ENCODE peak calls at places on chromosomes 4 and X, in six cellular contexts. One of them, this sample, is unnamed. For H3K27me3, the result is how much of the 10 kb centered on the place peaks cover.

GRCh38 chr4:25284466-25284865 is 28.1 kb upstream of the ZCCHC4 start:
- DNase-seq in left ventricle myocardium inferior: no peak
- DNase-seq in thoracic aorta: no peak
- DNase-seq in IMR-90: no peak
- DNase-seq in bronchial epithelial cell: no peak
- DNase-seq in tibial nerve: no peak
- DNase-seq in this sample: no peak

GRCh38 chr4:152697284-152698011 is 17.7 kb upstream of the TMEM154 start:
- DNase-seq in bronchial epithelial cell: peak
- DNase-seq in left ventricle myocardium inferior: no peak
- DNase-seq in thoracic aorta: no peak
- DNase-seq in IMR-90: no peak
- DNase-seq in tibial nerve: no peak
- DNase-seq in this sample: no peak

GRCh38 chr4:3873446-3874415 is 107.5 kb downstream of the ADRA2C start:
- DNase-seq in thoracic aorta: no peak
- DNase-seq in tibial nerve: no peak
- DNase-seq in left ventricle myocardium inferior: peak
- DNase-seq in bronchial epithelial cell: no peak
- DNase-seq in IMR-90: no peak
- DNase-seq in this sample: no peak

GRCh38 chr4:77819409-77819835 is 254 bp upstream of the CNOT6L start:
- DNase-seq in tibial nerve: peak
- DNase-seq in bronchial epithelial cell: no peak
- DNase-seq in left ventricle myocardium inferior: no peak
- DNase-seq in thoracic aorta: no peak
- DNase-seq in IMR-90: no peak
- DNase-seq in this sample: no peak

GRCh38 chr4:60718874-60719273 is 481.3 kb upstream of the ADGRL3 start:
- DNase-seq in thoracic aorta: no peak
- DNase-seq in bronchial epithelial cell: no peak
- DNase-seq in IMR-90: no peak
- DNase-seq in tibial nerve: no peak
- DNase-seq in left ventricle myocardium inferior: no peak
- DNase-seq in this sample: no peak

GRCh38 chr4:17613761-17614415 is 553 bp upstream of the MED28 start:
- DNase-seq in tibial nerve: no peak
- DNase-seq in IMR-90: peak
- DNase-seq in thoracic aorta: no peak
- DNase-seq in bronchial epithelial cell: peak
- DNase-seq in left ventricle myocardium inferior: no peak
- DNase-seq in this sample: peak

GRCh38 chr4:92387459-92388069 is 83.8 kb downstream of the GRID2 start:
- DNase-seq in IMR-90: peak
- DNase-seq in bronchial epithelial cell: peak
- DNase-seq in left ventricle myocardium inferior: no peak
- DNase-seq in thoracic aorta: no peak
- DNase-seq in tibial nerve: no peak
- DNase-seq in this sample: no peak

GRCh38 chrX:47179221-47179927 is 14.3 kb upstream of the UBA1 start:
- DNase-seq in bronchial epithelial cell: peak
- DNase-seq in thoracic aorta: peak
- DNase-seq in left ventricle myocardium inferior: peak
- DNase-seq in tibial nerve: no peak
- DNase-seq in IMR-90: no peak
- DNase-seq in this sample: no peak

GRCh38 chrX:149631293-149632165 is at the start of gene TMEM185A:
- DNase-seq in bronchial epithelial cell: no peak
- DNase-seq in IMR-90: peak
- DNase-seq in thoracic aorta: no peak
- DNase-seq in left ventricle myocardium inferior: peak
- DNase-seq in tibial nerve: peak
- DNase-seq in this sample: no peak

GRCh38 chr4:151766691-151767090 is 5.9 kb upstream of the GATB start:
- DNase-seq in thoracic aorta: no peak
- DNase-seq in IMR-90: no peak
- DNase-seq in bronchial epithelial cell: peak
- DNase-seq in left ventricle myocardium inferior: no peak
- DNase-seq in tibial nerve: no peak
- DNase-seq in this sample: no peak

GRCh38 chrX:19382500-19383145 is 38.9 kb downstream of the PDHA1 start:
- DNase-seq in left ventricle myocardium inferior: peak
- DNase-seq in thoracic aorta: no peak
- DNase-seq in tibial nerve: peak
- DNase-seq in bronchial epithelial cell: peak
- DNase-seq in IMR-90: peak
- DNase-seq in this sample: no peak

GRCh38 chrX:50905334-50905733 is 5.2 kb upstream of the BMP15 start:
- DNase-seq in IMR-90: no peak
- DNase-seq in left ventricle myocardium inferior: no peak
- DNase-seq in bronchial epithelial cell: no peak
- DNase-seq in thoracic aorta: no peak
- DNase-seq in tibial nerve: no peak
- DNase-seq in this sample: no peak

GRCh38 chrX:13491061-13491460 is 78.3 kb upstream of the EGFL6 start:
- DNase-seq in left ventricle myocardium inferior: no peak
- DNase-seq in IMR-90: no peak
- DNase-seq in tibial nerve: no peak
- DNase-seq in thoracic aorta: no peak
- DNase-seq in bronchial epithelial cell: no peak
- DNase-seq in this sample: no peak

GRCh38 chr4:123477804-123478209 is 81.2 kb downstream of the SPRY1 start:
- DNase-seq in IMR-90: peak
- DNase-seq in bronchial epithelial cell: no peak
- DNase-seq in tibial nerve: no peak
- DNase-seq in left ventricle myocardium inferior: no peak
- DNase-seq in thoracic aorta: no peak
- DNase-seq in this sample: no peak

GRCh38 chrX:136130931-136131843 is 16.1 kb upstream of the FHL1 start:
- DNase-seq in left ventricle myocardium inferior: no peak
- DNase-seq in tibial nerve: no peak
- DNase-seq in IMR-90: peak
- DNase-seq in thoracic aorta: no peak
- DNase-seq in bronchial epithelial cell: peak
- DNase-seq in this sample: peak

GRCh38 chr4:128349921-128350320 is 62.3 kb upstream of the PGRMC2 start:
- DNase-seq in left ventricle myocardium inferior: no peak
- DNase-seq in tibial nerve: no peak
- DNase-seq in bronchial epithelial cell: no peak
- DNase-seq in IMR-90: peak
- DNase-seq in thoracic aorta: no peak
- DNase-seq in this sample: no peak

GRCh38 chr4:970046-970745 is 3.2 kb downstream of the DGKQ start:
- DNase-seq in bronchial epithelial cell: no peak
- DNase-seq in thoracic aorta: no peak
- DNase-seq in left ventricle myocardium inferior: no peak
- DNase-seq in IMR-90: no peak
- DNase-seq in tibial nerve: no peak
- DNase-seq in this sample: no peak

GRCh38 chrX:134545524-134545923 is 85.6 kb downstream of the HPRT1 start:
- DNase-seq in tibial nerve: no peak
- DNase-seq in left ventricle myocardium inferior: no peak
- DNase-seq in IMR-90: no peak
- DNase-seq in thoracic aorta: no peak
- DNase-seq in bronchial epithelial cell: no peak
- DNase-seq in this sample: no peak

GRCh38 chr4:145290953-145291352 is 110.6 kb upstream of the OTUD4 start:
- DNase-seq in thoracic aorta: no peak
- DNase-seq in tibial nerve: no peak
- DNase-seq in IMR-90: no peak
- DNase-seq in bronchial epithelial cell: no peak
- DNase-seq in left ventricle myocardium inferior: no peak
- DNase-seq in this sample: no peak

GRCh38 chr4:138645289-138645688 is 370.3 kb upstream of the NOCT start:
- DNase-seq in thoracic aorta: no peak
- DNase-seq in tibial nerve: no peak
- DNase-seq in bronchial epithelial cell: peak
- DNase-seq in IMR-90: no peak
- DNase-seq in left ventricle myocardium inferior: no peak
- DNase-seq in this sample: no peak

GRCh38 chrX:45485682-45486081 is 285.0 kb upstream of the DIPK2B start:
- DNase-seq in thoracic aorta: no peak
- DNase-seq in IMR-90: no peak
- DNase-seq in left ventricle myocardium inferior: no peak
- DNase-seq in tibial nerve: no peak
- DNase-seq in bronchial epithelial cell: no peak
- DNase-seq in this sample: no peak

GRCh38 chr4:151418385-151418784 is 9.4 kb downstream of the FHIP1A start:
- DNase-seq in tibial nerve: no peak
- DNase-seq in left ventricle myocardium inferior: no peak
- DNase-seq in thoracic aorta: no peak
- DNase-seq in bronchial epithelial cell: peak
- DNase-seq in IMR-90: peak
- DNase-seq in this sample: peak

GRCh38 chr4:113760094-113760851 is 1.3 kb downstream of the CAMK2D start:
- DNase-seq in IMR-90: peak
- DNase-seq in tibial nerve: peak
- DNase-seq in left ventricle myocardium inferior: peak
- DNase-seq in bronchial epithelial cell: peak
- DNase-seq in thoracic aorta: no peak
- DNase-seq in this sample: no peak

GRCh38 chrX:9611436-9612145 is 146.7 kb downstream of the TBL1X start:
- DNase-seq in bronchial epithelial cell: no peak
- DNase-seq in thoracic aorta: no peak
- DNase-seq in left ventricle myocardium inferior: no peak
- DNase-seq in IMR-90: no peak
- DNase-seq in tibial nerve: no peak
- DNase-seq in this sample: no peak

GRCh38 chrX:2261838-2262678 is 238.7 kb downstream of the DHRSX start:
- DNase-seq in bronchial epithelial cell: peak
- DNase-seq in tibial nerve: no peak
- DNase-seq in left ventricle myocardium inferior: no peak
- DNase-seq in thoracic aorta: no peak
- DNase-seq in IMR-90: peak
- DNase-seq in this sample: no peak

DNA sequence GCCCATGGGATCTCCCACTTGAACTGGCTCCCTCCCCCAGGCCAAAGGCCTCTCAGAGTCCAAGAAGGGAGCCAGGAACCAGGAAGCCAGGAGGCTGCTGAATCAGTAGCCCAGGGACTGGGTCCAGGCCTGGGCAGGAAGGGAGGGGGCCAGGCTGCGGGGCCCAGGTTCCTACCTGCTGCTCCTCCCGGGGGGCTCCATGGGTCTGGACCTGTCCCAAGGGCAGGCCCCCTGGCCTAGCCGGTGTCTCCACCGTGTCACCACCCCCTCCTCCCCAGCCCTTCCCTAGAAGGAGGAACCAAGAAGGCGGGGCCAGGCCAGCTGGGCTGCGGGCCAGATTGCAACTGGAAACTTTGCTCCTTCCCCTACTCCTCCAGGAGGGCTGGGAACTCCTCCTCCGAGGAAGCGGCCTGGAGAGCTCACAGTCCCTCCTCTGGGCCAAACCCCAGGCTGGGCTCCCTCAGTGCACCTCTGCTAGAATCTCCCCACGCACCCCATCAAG is at the start of gene IQSEC2:
- DNase-seq in tibial nerve: peak
- DNase-seq in IMR-90: peak
- DNase-seq in left ventricle myocardium inferior: peak
- DNase-seq in bronchial epithelial cell: peak
- DNase-seq in thoracic aorta: peak
- DNase-seq in this sample: no peak
- H3K4me3 ChIP-seq in tibial nerve: peak
- H3K4me3 ChIP-seq in IMR-90: peak
- H3K4me3 ChIP-seq in left ventricle myocardium inferior: peak
- H3K4me3 ChIP-seq in bronchial epithelial cell: peak
- H3K4me3 ChIP-seq in thoracic aorta: peak
- H3K4me3 ChIP-seq in this sample: peak

GRCh38 chr4:83535520-83535944 is 376 bp upstream of the GPAT3 start:
- DNase-seq in IMR-90: peak
- DNase-seq in tibial nerve: no peak
- DNase-seq in bronchial epithelial cell: peak
- DNase-seq in left ventricle myocardium inferior: peak
- DNase-seq in thoracic aorta: no peak
- DNase-seq in this sample: no peak
- H3K27me3 ChIP-seq in IMR-90: under half
- H3K27me3 ChIP-seq in tibial nerve: under half
- H3K27me3 ChIP-seq in bronchial epithelial cell: under half
- H3K27me3 ChIP-seq in left ventricle myocardium inferior: under half
- H3K27me3 ChIP-seq in thoracic aorta: under half
- H3K27me3 ChIP-seq in this sample: under half

GRCh38 chrX:69504626-69505612 is 793 bp downstream of the NALF2 start:
- DNase-seq in IMR-90: no peak
- DNase-seq in left ventricle myocardium inferior: no peak
- DNase-seq in bronchial epithelial cell: no peak
- DNase-seq in tibial nerve: no peak
- DNase-seq in thoracic aorta: no peak
- DNase-seq in this sample: no peak

GRCh38 chrX:69505772-69506616 is 1.9 kb downstream of the NALF2 start:
- DNase-seq in thoracic aorta: no peak
- DNase-seq in left ventricle myocardium inferior: no peak
- DNase-seq in tibial nerve: no peak
- DNase-seq in bronchial epithelial cell: no peak
- DNase-seq in IMR-90: no peak
- DNase-seq in this sample: no peak

GRCh38 chrX:69503835-69504625 is at the start of gene NALF2:
- DNase-seq in left ventricle myocardium inferior: peak
- DNase-seq in tibial nerve: no peak
- DNase-seq in bronchial epithelial cell: peak
- DNase-seq in IMR-90: peak
- DNase-seq in thoracic aorta: no peak
- DNase-seq in this sample: no peak

GRCh38 chrX:69501433-69501832 is 2.7 kb upstream of the NALF2 start:
- DNase-seq in bronchial epithelial cell: no peak
- DNase-seq in left ventricle myocardium inferior: peak
- DNase-seq in tibial nerve: no peak
- DNase-seq in thoracic aorta: no peak
- DNase-seq in IMR-90: no peak
- DNase-seq in this sample: no peak

DNA sequence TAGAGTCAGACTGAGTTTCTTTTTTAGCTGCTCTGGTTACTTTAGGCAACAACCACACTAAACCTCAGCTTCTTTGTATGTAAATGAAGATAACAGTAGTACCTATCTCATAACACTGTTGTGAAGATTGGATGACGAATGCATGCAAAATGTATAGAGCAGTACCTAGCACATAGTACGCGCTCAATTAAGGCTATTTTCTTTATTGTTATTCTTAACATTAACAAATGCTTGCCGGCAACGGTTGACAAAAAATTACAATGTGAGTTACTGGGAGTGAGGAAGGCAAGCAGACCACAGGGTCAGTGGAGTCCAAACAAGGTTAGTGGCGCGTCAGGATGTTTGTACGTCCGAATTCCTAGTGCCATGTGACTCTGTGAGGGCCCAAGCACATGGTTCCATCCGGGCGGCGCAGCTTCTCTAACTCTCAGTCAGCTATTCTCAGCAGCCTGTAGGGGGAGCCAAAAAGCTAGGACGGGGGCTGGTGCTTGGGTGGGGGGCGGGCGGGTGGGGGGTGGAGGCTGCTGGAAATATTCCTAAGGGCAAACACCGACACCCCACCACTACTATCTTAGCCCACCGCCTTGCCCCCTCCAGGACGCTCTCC is 795 bp upstream of the NALF2 start:
- DNase-seq in bronchial epithelial cell: no peak
- DNase-seq in left ventricle myocardium inferior: no peak
- DNase-seq in thoracic aorta: no peak
- DNase-seq in IMR-90: no peak
- DNase-seq in tibial nerve: no peak
- DNase-seq in this sample: no peak
- TF ChIP-seq CTCF in bronchial epithelial cell: peak
- TF ChIP-seq CTCF in left ventricle myocardium inferior: peak
- TF ChIP-seq CTCF in thoracic aorta: no peak
- TF ChIP-seq CTCF in IMR-90: no peak
- TF ChIP-seq CTCF in tibial nerve: no peak
- TF ChIP-seq CTCF in this sample: no peak

GRCh38 chrX:139692908-139693307 is 15.1 kb downstream of the MCF2 start:
- DNase-seq in IMR-90: no peak
- DNase-seq in bronchial epithelial cell: no peak
- DNase-seq in tibial nerve: no peak
- DNase-seq in left ventricle myocardium inferior: no peak
- DNase-seq in thoracic aorta: no peak
- DNase-seq in this sample: no peak
- H3K4me3 ChIP-seq in IMR-90: peak
- H3K4me3 ChIP-seq in bronchial epithelial cell: no peak
- H3K4me3 ChIP-seq in tibial nerve: no peak
- H3K4me3 ChIP-seq in left ventricle myocardium inferior: peak
- H3K4me3 ChIP-seq in thoracic aorta: peak
- H3K4me3 ChIP-seq in this sample: no peak

This sample was measured in BJ.